ENCODE peak calls at places on chromosomes 12 and 14, in six cellular contexts. T is Peyer's patch, E is Panc1, P is neural progenitor cell, B is heart right ventricle, D is DND-41. V is an unnamed sample. For H3K4me1 and H3K36me3, the result is how much of the 10 kb centered on the place peaks cover.

GRCh38 chr12:26787125-26787495 is 45.9 kb downstream of the ITPR2 start:
- DNase-seq in T (no peak), E (no peak), P (peak), B (no peak), D (no peak), V (no peak)

GRCh38 chr12:60935981-60936761 is 1324.0 kb upstream of the USP15 start:
- DNase-seq in T (no peak), E (no peak), P (peak), B (no peak), D (no peak), V (no peak)

GRCh38 chr12:116687888-116688287 is 50.0 kb downstream of the SPRING1 start:
- DNase-seq in T (no peak), E (no peak), P (peak), B (peak), D (peak), V (no peak)

GRCh38 chr12:25423355-25423754 is 129.7 kb downstream of the LMNTD1 start:
- DNase-seq in T (no peak), E (no peak), P (no peak), B (no peak), D (no peak), V (no peak)

GRCh38 chr14:73973497-73973896 is 23.4 kb downstream of the COQ6 start:
- DNase-seq in T (no peak), E (no peak), P (no peak), B (no peak), D (no peak), V (no peak)

GRCh38 chr14:99655521-99655920 is 10.6 kb downstream of the HHIPL1 start:
- DNase-seq in T (no peak), E (no peak), P (no peak), B (no peak), D (no peak), V (no peak)

GRCh38 chr14:36346052-36346451 is 25.6 kb upstream of the MBIP start:
- DNase-seq in T (no peak), E (no peak), P (no peak), B (no peak), D (no peak), V (no peak)

GRCh38 chr14:104594310-104595046 is 10.1 kb downstream of the TMEM179 start:
- DNase-seq in T (no peak), E (no peak), P (no peak), B (no peak), D (no peak), V (no peak)

GRCh38 chr12:42976620-42977019 is 387.1 kb upstream of the PRICKLE1 start:
- DNase-seq in T (no peak), E (no peak), P (no peak), B (no peak), D (no peak), V (no peak)

GRCh38 chr12:65490193-65490592 is 211.7 kb downstream of the MSRB3 start:
- DNase-seq in T (no peak), E (no peak), P (no peak), B (no peak), D (no peak), V (no peak)

GRCh38 chr14:80705241-80705980 is 236.1 kb downstream of the CEP128 start:
- DNase-seq in T (no peak), E (no peak), P (no peak), B (no peak), D (no peak), V (no peak)

GRCh38 chr14:36161781-36162180 is 14.7 kb downstream of the PTCSC3 start:
- DNase-seq in T (no peak), E (no peak), P (no peak), B (no peak), D (no peak), V (no peak)

GRCh38 chr12:45468751-45469615 is 253.1 kb downstream of the ANO6 start:
- DNase-seq in T (no peak), E (no peak), P (no peak), B (no peak), D (no peak), V (no peak)

GRCh38 chr12:122081697-122082221 is 3.2 kb downstream of the MLXIP start:
- DNase-seq in T (peak), E (no peak), P (no peak), B (peak), D (peak), V (no peak)

GRCh38 chr12:12560587-12561304 is 1.9 kb downstream of the DUSP16 start:
- DNase-seq in T (peak), E (no peak), P (peak), B (no peak), D (peak), V (peak)

GRCh38 chr14:58738189-58738836 is 100.6 kb downstream of the DACT1 start:
- DNase-seq in T (no peak), E (no peak), P (no peak), B (no peak), D (no peak), V (no peak)

GRCh38 chr14:62301076-62301475 is 538.9 kb downstream of the SNAPC1 start:
- DNase-seq in T (no peak), E (no peak), P (no peak), B (no peak), D (no peak), V (no peak)

GRCh38 chr12:18646307-18646706 is 91.5 kb downstream of the PLCZ1 start:
- DNase-seq in T (no peak), E (no peak), P (no peak), B (no peak), D (no peak), V (no peak)

GRCh38 chr14:93880025-93880820 is 46.9 kb upstream of the FAM181A start:
- DNase-seq in T (no peak), E (no peak), P (no peak), B (no peak), D (no peak), V (no peak)

GRCh38 chr14:31420013-31420318 is 384 bp downstream of the HEATR5A start:
- DNase-seq in T (peak), E (no peak), P (peak), B (peak), D (no peak), V (no peak)

GRCh38 chr12:89309452-89309802 is 42.9 kb downstream of the DUSP6 start:
- DNase-seq in T (no peak), E (no peak), P (no peak), B (no peak), D (no peak), V (no peak)

GRCh38 chr14:69708586-69709169 is 58.3 kb upstream of the SRSF5 start:
- DNase-seq in T (no peak), E (no peak), P (peak), B (no peak), D (peak), V (no peak)

GRCh38 chr14:94423465-94424056 is 29.0 kb downstream of the SERPINA11 start:
- DNase-seq in T (peak), E (peak), P (peak), B (peak), D (peak), V (no peak)

GRCh38 chr12:102439391-102440108 is 40.8 kb downstream of the IGF1 start:
- DNase-seq in T (no peak), E (no peak), P (no peak), B (no peak), D (no peak), V (no peak)

GRCh38 chr14:49050836-49051235 is 535.3 kb downstream of the RPS29 start:
- DNase-seq in T (no peak), E (no peak), P (no peak), B (no peak), D (no peak), V (no peak)

GRCh38 chr12:91105807-91106206 is 5.5 kb downstream of the LUM start:
- DNase-seq in T (no peak), E (no peak), P (no peak), B (no peak), D (no peak), V (no peak)

GRCh38 chr12:122350444-122350843 is 72.0 kb downstream of the CLIP1 start:
- DNase-seq in T (no peak), E (no peak), P (no peak), B (peak), D (no peak), V (no peak)

DNA sequence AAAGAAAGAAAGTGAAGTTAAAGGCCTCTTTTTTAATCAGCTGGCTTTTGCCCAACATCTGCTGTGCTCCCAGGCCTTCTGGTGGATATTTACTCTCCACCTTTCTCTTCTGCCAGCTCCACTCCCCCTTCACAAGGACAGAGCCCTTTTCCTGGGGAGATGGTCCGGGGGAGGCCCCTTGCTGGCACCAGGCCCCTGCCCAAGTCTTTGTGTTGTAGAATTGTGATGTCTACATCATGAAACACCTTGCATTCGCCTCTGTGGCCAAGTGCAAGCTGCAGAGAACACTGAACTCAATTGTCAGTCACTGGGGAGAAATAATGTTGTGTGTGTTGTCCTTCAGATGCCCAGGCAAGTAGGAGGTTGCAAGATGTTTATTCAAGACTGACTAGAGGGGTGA is 150.3 kb downstream of the DPF3 start:
- DNase-seq in T (no peak), E (no peak), P (no peak), B (no peak), D (no peak), V (no peak)
- H3K4me1 ChIP-seq in T (under half), E (under half), P (under half), B (under half), D (under half), V (under half)

DNA sequence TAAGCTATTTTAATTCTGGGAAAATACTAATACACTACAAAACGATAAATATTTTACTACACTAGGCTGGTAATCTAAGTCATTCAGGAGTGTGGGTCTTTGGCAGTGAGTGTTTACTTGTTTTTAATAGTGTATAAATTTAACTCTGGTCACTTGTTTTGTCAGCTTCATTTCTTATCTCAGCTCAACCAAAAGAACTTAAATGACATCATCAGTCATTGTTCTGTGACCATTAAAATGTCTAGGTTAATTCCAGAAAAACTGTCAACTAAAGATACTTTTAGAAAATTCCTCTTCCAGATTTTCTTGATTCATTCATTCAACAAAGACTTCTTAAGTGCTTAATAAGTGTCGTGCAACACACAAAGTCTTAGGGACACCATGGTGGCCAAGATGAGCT is 102.8 kb downstream of the FOXN3 start:
- DNase-seq in T (no peak), E (no peak), P (no peak), B (no peak), D (no peak), V (no peak)
- H3K36me3 ChIP-seq in T (under half), E (under half), P (under half), B (under half), D (under half), V (under half)

GRCh38 chr14:70898346-70898745 is 8.9 kb upstream of the PCNX1 start:
- DNase-seq in T (no peak), E (no peak), P (no peak), B (no peak), D (no peak), V (no peak)
- H3K4me1 ChIP-seq in T (under half), E (under half), P (under half), B (under half), D (under half), V (under half)

GRCh38 chr14:67166450-67166853 is 22.8 kb upstream of the GARIN2 start:
- DNase-seq in T (no peak), E (peak), P (peak), B (no peak), D (peak), V (no peak)
- H3K36me3 ChIP-seq in T (under half), E (under half), P (under half), B (under half), D (under half), V (under half)

GRCh38 chr14:64201931-64202330 is 92.2 kb downstream of the ESR2 start:
- DNase-seq in T (no peak), E (no peak), P (no peak), B (no peak), D (no peak), V (no peak)
- H3K4me1 ChIP-seq in T (under half), E (under half), P (under half), B (under half), D (under half), V (under half)

GRCh38 chr12:50708619-50709018 is 55.3 kb upstream of the ATF1 start:
- DNase-seq in T (no peak), E (no peak), P (no peak), B (no peak), D (no peak), V (no peak)
- H3K36me3 ChIP-seq in T (under half), E (under half), P (under half), B (under half), D (half or more), V (half or more)

V was measured in effector memory CD4-positive, alpha-beta T cell.